ENCODE peak calls at places on chromosomes 12 and 14, in nine cellular contexts. B is heart left ventricle; M is pancreas; J is mammary epithelial cell; O is GM23248; A is effector memory CD4-positive, alpha-beta T cell; D is gastrocnemius medialis; I is right atrium auricular region; H is prostate gland. U is an unnamed sample.
A peak's percentile ranks its signal among the peaks of the same experiment; 100 is the strongest.

GRCh38 chr12:95277139-95277538 is 59.5 kb downstream of the VEZT start:
- DNase-seq in B (no peak), A (no peak), J (peak; percentile 14), H (no peak), O (peak; percentile 82), D (no peak), M (no peak), I (no peak), U (peak; percentile 74)

GRCh38 chr12:112381421-112381897 is 772 bp downstream of the HECTD4 start:
- DNase-seq in J (peak; percentile 31), H (peak; percentile 20), B (no peak), O (peak; percentile 49), M (peak; percentile 75), D (no peak), I (peak; percentile 47), A (peak; percentile 22), U (no peak)

GRCh38 chr12:69059465-69060457 is 126.8 kb upstream of the CPM start:
- DNase-seq in B (no peak), I (no peak), M (no peak), J (peak; percentile 94), O (peak; percentile 93), D (no peak), A (no peak), H (no peak), U (no peak)

GRCh38 chr14:35122696-35123387 is 490 bp downstream of the PRORP start:
- DNase-seq in A (no peak), B (no peak), H (peak; percentile 21), O (peak; percentile 71), M (no peak), D (peak; percentile 35), I (no peak), J (peak; percentile 12), U (no peak)

GRCh38 chr12:2749580-2749979 is 45.2 kb upstream of the FKBP4 start:
- DNase-seq in A (no peak), M (peak; percentile 9), J (no peak), D (no peak), B (no peak), I (no peak), O (no peak), H (no peak), U (peak; percentile 28)

GRCh38 chr12:12979731-12980259 is 20.3 kb downstream of the HEBP1 start:
- DNase-seq in H (no peak), I (peak; percentile 64), O (peak; percentile 99), M (no peak), A (no peak), B (no peak), J (peak; percentile 43), D (no peak), U (peak; percentile 83)

GRCh38 chr14:65301862-65302539 is 110.5 kb upstream of the FUT8 start:
- DNase-seq in I (no peak), J (no peak), D (no peak), A (no peak), H (no peak), O (no peak), M (no peak), B (no peak), U (no peak)

GRCh38 chr14:72619071-72619710 is 274.7 kb downstream of the DPF3 start:
- DNase-seq in B (no peak), H (no peak), O (peak; percentile 53), I (no peak), J (peak; percentile 28), D (no peak), A (no peak), M (no peak), U (peak; percentile 31)

GRCh38 chr12:77058740-77059139 is 6.6 kb downstream of the E2F7 start:
- DNase-seq in B (no peak), O (peak; percentile 51), D (no peak), I (no peak), H (no peak), J (peak; percentile 14), A (no peak), M (no peak), U (no peak)

DNA sequence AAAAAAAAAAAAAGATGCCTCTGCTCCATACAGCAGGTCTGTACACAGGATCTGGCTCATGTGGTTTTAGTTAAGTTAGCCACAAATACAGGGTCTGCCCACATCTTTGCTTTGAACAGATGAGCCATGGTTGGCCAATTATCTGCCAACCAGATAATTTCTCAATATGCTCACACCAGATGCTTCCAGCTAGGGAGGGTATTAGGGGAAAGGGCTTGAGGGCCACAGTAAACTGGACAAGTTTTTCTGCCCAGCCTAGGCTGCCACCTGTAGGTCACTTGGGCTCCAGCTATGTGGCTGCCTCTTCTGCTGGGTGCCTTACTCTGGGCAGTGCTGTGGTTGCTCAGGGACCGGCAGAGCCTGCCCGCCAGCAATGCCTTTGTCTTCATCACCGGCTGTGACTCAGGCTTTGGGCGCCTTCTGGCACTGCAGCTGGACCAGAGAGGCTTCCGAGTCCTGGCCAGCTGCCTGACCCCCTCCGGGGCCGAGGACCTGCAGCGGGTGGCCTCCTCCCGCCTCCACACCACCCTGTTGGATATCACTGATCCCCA is 776 bp downstream of the RDH5 start:
- DNase-seq in I (peak; percentile 84), A (no peak), H (peak; percentile 59), O (peak; percentile 99), M (peak; percentile 70), B (peak; percentile 78), D (peak; percentile 93), J (peak; percentile 91), U (peak; percentile 94)
- H3K27ac ChIP-seq in I (peak overlapping the region; percentile 93), A (no peak overlapping the region), H (peak overlapping the region; percentile 44), O (peak overlapping the region; percentile 81), M (peak overlapping the region; percentile 69), B (peak overlapping the region; percentile 98), D (peak overlapping the region; percentile 99), J (no peak overlapping the region), U (no peak overlapping the region)

GRCh38 chr14:52695481-52696091 is at the start of gene ERO1A:
- DNase-seq in M (peak; percentile 93), I (peak; percentile 83), H (peak; percentile 76), D (peak; percentile 81), O (peak; percentile 94), A (peak; percentile 54), B (peak; percentile 92), J (peak; percentile 92), U (peak; percentile 71)
- H3K4me1 ChIP-seq in M (peaks cover 13% of the 10 kb centered on the region), I (no peaks in the 10 kb centered on the region), H (peaks cover 7% of the 10 kb centered on the region), D (peaks cover 19% of the 10 kb centered on the region), O (peaks cover 25% of the 10 kb centered on the region), A (peaks cover 5% of the 10 kb centered on the region), B (peaks cover 34% of the 10 kb centered on the region), J (peaks cover 36% of the 10 kb centered on the region), U (peaks cover 8% of the 10 kb centered on the region)

GRCh38 chr12:48157016-48157888 is at the start of gene ASB8:
- DNase-seq in O (peak; percentile 99), M (peak; percentile 99), A (peak; percentile 98), H (peak; percentile 96), J (peak; percentile 94), I (peak; percentile 100), D (peak; percentile 100), B (peak; percentile 99), U (peak; percentile 100)
- H3K27ac ChIP-seq in O (peak within 1 kb of the TSS; percentile 35), M (peak within 1 kb of the TSS; percentile 77), A (peak within 1 kb of the TSS; percentile 73), H (peak within 1 kb of the TSS; percentile 82), J (peak within 1 kb of the TSS; percentile 41), I (peak within 1 kb of the TSS; percentile 89), D (peak within 1 kb of the TSS; percentile 95), B (peak within 1 kb of the TSS; percentile 87), U (peak within 1 kb of the TSS; percentile 2)

DNA sequence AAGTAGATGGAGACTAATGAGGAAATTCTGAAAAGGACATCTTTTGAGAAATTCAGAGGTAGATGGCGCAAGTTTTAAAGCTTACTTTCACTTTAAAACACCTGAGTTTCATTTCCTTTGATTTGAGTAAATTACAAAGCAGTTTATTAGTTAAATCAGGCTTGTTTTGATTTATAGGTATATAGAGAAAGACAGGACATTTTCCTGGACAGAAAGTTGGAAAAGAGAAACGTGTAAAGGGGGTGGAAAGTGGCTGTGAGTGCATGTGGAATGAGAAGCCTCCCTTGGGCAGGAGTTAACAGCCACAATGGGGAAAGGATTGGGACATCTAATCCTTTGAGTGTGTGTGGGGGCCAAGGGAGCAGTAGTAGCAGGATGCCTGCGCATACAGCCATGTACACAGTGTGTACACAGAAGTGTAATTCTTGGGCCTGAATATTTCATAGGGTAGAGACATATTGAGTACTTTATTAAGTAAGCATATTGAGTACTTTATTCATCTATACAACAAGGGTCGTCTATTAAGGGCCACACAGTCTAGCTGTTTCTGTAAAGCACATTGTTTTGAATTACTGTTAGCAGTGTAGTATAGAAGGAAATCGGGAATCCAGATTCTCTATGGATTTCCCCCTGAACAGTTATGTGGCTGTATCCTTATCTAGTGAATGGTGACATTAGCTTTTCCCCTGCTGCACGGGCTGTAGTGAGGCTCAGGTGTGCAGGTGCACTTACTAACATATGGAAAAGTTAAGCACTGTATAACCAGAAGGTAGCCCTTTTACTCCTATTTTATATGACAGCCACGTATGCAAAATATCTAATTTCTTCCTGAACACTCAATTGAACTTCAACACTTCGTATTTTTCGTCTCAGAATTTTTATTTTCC is 19.1 kb downstream of the MARK3 start:
- DNase-seq in M (no peak), B (no peak), J (no peak), H (no peak), D (peak; percentile 40), O (peak; percentile 65), A (no peak), I (no peak), U (no peak)
- H3K4me1 ChIP-seq in M (peaks cover 40% of the 10 kb centered on the region), B (peaks cover 72% of the 10 kb centered on the region), J (peaks cover 29% of the 10 kb centered on the region), H (peaks cover 15% of the 10 kb centered on the region), D (peaks cover 74% of the 10 kb centered on the region), O (peaks cover 48% of the 10 kb centered on the region), A (peaks cover 13% of the 10 kb centered on the region), I (no peaks in the 10 kb centered on the region), U (peaks cover 25% of the 10 kb centered on the region)

GRCh38 chr14:51070732-51071131 is 24.2 kb downstream of the TRIM9 start:
- DNase-seq in J (no peak), A (no peak), D (no peak), H (no peak), M (no peak), B (no peak), I (no peak), O (peak; percentile 39), U (no peak)

GRCh38 chr14:51067306-51067705 is 27.6 kb downstream of the TRIM9 start:
- DNase-seq in H (no peak), M (no peak), D (no peak), B (no peak), O (no peak), J (no peak), I (no peak), A (no peak), U (no peak)

GRCh38 chr14:51068268-51068667 is 26.6 kb downstream of the TRIM9 start:
- DNase-seq in H (no peak), M (no peak), A (no peak), B (no peak), O (no peak), I (no peak), J (no peak), D (no peak), U (no peak)

GRCh38 chr14:51069065-51069464 is 25.8 kb downstream of the TRIM9 start:
- DNase-seq in A (no peak), B (no peak), D (no peak), O (peak; percentile 22), H (no peak), J (no peak), M (no peak), I (no peak), U (no peak)

DNA sequence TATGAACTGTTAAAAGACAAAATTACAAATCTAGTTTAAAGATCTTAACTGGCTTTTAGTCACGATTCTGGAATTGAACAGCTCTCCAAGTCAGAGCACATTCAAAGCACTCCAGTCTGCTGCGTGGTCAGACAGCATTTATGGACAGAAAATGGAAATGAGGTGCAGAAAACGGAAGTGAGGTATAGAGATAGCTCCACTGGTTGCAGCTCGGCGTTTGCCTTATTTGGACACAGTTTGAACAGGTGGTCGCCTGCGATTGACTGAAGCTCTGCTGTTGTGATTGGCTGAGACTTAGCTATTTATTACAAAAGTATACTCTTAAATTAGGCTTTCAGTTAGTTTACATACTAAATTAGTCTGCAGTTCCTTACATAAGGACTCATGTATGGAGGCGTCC is 28.3 kb downstream of the TRIM9 start:
- DNase-seq in A (no peak), D (no peak), O (no peak), I (no peak), J (no peak), H (no peak), B (no peak), M (no peak), U (no peak)
- H3K27ac ChIP-seq in A (no peak overlapping the region), D (no peak overlapping the region), O (no peak overlapping the region), I (no peak overlapping the region), J (no peak overlapping the region), H (no peak overlapping the region), B (no peak overlapping the region), M (no peak overlapping the region), U (no peak overlapping the region)